ENCODE peak calls at places on chromosomes 3 and 15, in six cellular contexts. One of them, this sample, is unnamed.

GRCh38 chr15:29070471-29071192 is 184.9 kb downstream of the APBA2 start:
- DNase-seq in kidney tubule cell: no peak
- DNase-seq in astrocyte: no peak
- DNase-seq in amniotic stem cell: no peak
- DNase-seq in NCI-H1092 treated with DMSO at 0.1 percent for 48 hours: no peak
- DNase-seq in uterus: no peak
- DNase-seq in this sample: no peak

GRCh38 chr3:158248261-158248660 is 138.4 kb downstream of the RSRC1 start:
- DNase-seq in astrocyte: no peak
- DNase-seq in NCI-H1092 treated with DMSO at 0.1 percent for 48 hours: no peak
- DNase-seq in kidney tubule cell: no peak
- DNase-seq in amniotic stem cell: no peak
- DNase-seq in uterus: no peak
- DNase-seq in this sample: no peak

GRCh38 chr15:43071451-43071850 is 34.4 kb downstream of the UBR1 start:
- DNase-seq in astrocyte: no peak
- DNase-seq in NCI-H1092 treated with DMSO at 0.1 percent for 48 hours: no peak
- DNase-seq in amniotic stem cell: no peak
- DNase-seq in kidney tubule cell: no peak
- DNase-seq in uterus: no peak
- DNase-seq in this sample: no peak

GRCh38 chr15:98734472-98735284 is 86.3 kb downstream of the IGF1R start:
- DNase-seq in NCI-H1092 treated with DMSO at 0.1 percent for 48 hours: no peak
- DNase-seq in amniotic stem cell: no peak
- DNase-seq in uterus: no peak
- DNase-seq in kidney tubule cell: peak
- DNase-seq in astrocyte: no peak
- DNase-seq in this sample: peak

GRCh38 chr3:188153498-188153948 is 434 bp upstream of the LPP start:
- DNase-seq in uterus: peak
- DNase-seq in NCI-H1092 treated with DMSO at 0.1 percent for 48 hours: peak
- DNase-seq in kidney tubule cell: peak
- DNase-seq in amniotic stem cell: peak
- DNase-seq in astrocyte: peak
- DNase-seq in this sample: peak

GRCh38 chr3:124793054-124793740 is 62.9 kb downstream of the UMPS start:
- DNase-seq in amniotic stem cell: no peak
- DNase-seq in NCI-H1092 treated with DMSO at 0.1 percent for 48 hours: no peak
- DNase-seq in uterus: no peak
- DNase-seq in kidney tubule cell: peak
- DNase-seq in astrocyte: no peak
- DNase-seq in this sample: no peak

GRCh38 chr3:160801386-160802118 is 45.5 kb downstream of the PPM1L start:
- DNase-seq in amniotic stem cell: no peak
- DNase-seq in astrocyte: no peak
- DNase-seq in uterus: peak
- DNase-seq in kidney tubule cell: peak
- DNase-seq in NCI-H1092 treated with DMSO at 0.1 percent for 48 hours: no peak
- DNase-seq in this sample: peak

GRCh38 chr3:132550579-132551305 is 46.3 kb upstream of the ACKR4 start:
- DNase-seq in amniotic stem cell: no peak
- DNase-seq in uterus: no peak
- DNase-seq in kidney tubule cell: no peak
- DNase-seq in astrocyte: peak
- DNase-seq in NCI-H1092 treated with DMSO at 0.1 percent for 48 hours: no peak
- DNase-seq in this sample: no peak

GRCh38 chr15:90062023-90062728 is 40.1 kb downstream of the IDH2 start:
- DNase-seq in astrocyte: no peak
- DNase-seq in NCI-H1092 treated with DMSO at 0.1 percent for 48 hours: peak
- DNase-seq in uterus: peak
- DNase-seq in kidney tubule cell: peak
- DNase-seq in amniotic stem cell: no peak
- DNase-seq in this sample: no peak

GRCh38 chr3:152477422-152477821 is 208.7 kb downstream of the MBNL1 start:
- DNase-seq in amniotic stem cell: no peak
- DNase-seq in kidney tubule cell: no peak
- DNase-seq in astrocyte: no peak
- DNase-seq in NCI-H1092 treated with DMSO at 0.1 percent for 48 hours: no peak
- DNase-seq in uterus: no peak
- DNase-seq in this sample: no peak